ENCODE peak calls at places on chromosomes 6 and 20, in seven cellular contexts. C, J, Y, S, M, L and R are unnamed samples.

GRCh38 chr20:22802296-22802695 is 217.9 kb upstream of the FOXA2 start:
- DNase-seq in M (no peak), C (no peak), L (no peak), S (no peak), J (no peak), Y (no peak), R (no peak)

GRCh38 chr6:122400467-122401089 is 1.1 kb downstream of the HSF2 start:
- DNase-seq in S (no peak), C (no peak), Y (no peak), M (no peak), L (no peak), J (no peak), R (no peak)

GRCh38 chr6:155107432-155108069 is 112.4 kb downstream of the TIAM2 start:
- DNase-seq in C (no peak), S (no peak), Y (no peak), M (no peak), L (no peak), J (no peak), R (no peak)

GRCh38 chr20:2604506-2604835 is 48.0 kb upstream of the NOP56 start:
- DNase-seq in L (no peak), J (no peak), M (no peak), Y (no peak), S (no peak), C (no peak), R (no peak)

GRCh38 chr6:44820366-44821158 is 433.1 kb downstream of the CDC5L start:
- DNase-seq in J (no peak), C (no peak), M (no peak), S (no peak), Y (no peak), L (no peak), R (no peak)

GRCh38 chr6:149334201-149334600 is 16.7 kb downstream of the TAB2 start:
- DNase-seq in S (no peak), M (peak), L (no peak), C (no peak), J (no peak), Y (no peak), R (no peak)

GRCh38 chr6:17610835-17611234 is 10.7 kb downstream of the FAM8A1 start:
- DNase-seq in Y (no peak), M (no peak), C (no peak), L (no peak), J (no peak), S (no peak), R (no peak)

GRCh38 chr6:17519120-17519519 is 81.0 kb upstream of the FAM8A1 start:
- DNase-seq in S (no peak), L (no peak), C (no peak), M (peak), J (no peak), Y (peak), R (no peak)

GRCh38 chr20:21179796-21180195 is 53.9 kb downstream of the KIZ start:
- DNase-seq in J (no peak), S (no peak), L (no peak), Y (no peak), M (no peak), C (peak), R (no peak)

GRCh38 chr6:136323431-136324112 is 33.9 kb upstream of the BCLAF1 start:
- DNase-seq in M (no peak), J (no peak), L (no peak), C (no peak), Y (no peak), S (no peak), R (no peak)

GRCh38 chr20:4297141-4297826 is 281.9 kb upstream of the RNF24 start:
- DNase-seq in Y (peak), L (no peak), C (no peak), J (no peak), S (no peak), M (peak), R (no peak)

GRCh38 chr20:33781133-33781532 is 30.0 kb upstream of the CHMP4B start:
- DNase-seq in C (no peak), J (no peak), L (no peak), M (no peak), S (no peak), Y (no peak), R (no peak)

GRCh38 chr20:49435639-49436038 is 46.8 kb downstream of the KCNB1 start:
- DNase-seq in L (no peak), Y (peak), J (no peak), C (no peak), S (no peak), M (no peak), R (no peak)

GRCh38 chr6:106417572-106418147 is 57.1 kb downstream of the CRYBG1 start:
- DNase-seq in M (no peak), Y (no peak), C (no peak), S (no peak), J (no peak), L (no peak), R (no peak)

GRCh38 chr6:33251390-33252012 is 20.2 kb downstream of the VPS52 start:
- DNase-seq in C (no peak), J (no peak), S (peak), L (no peak), Y (no peak), M (no peak), R (no peak)

GRCh38 chr6:27867051-27867940 is 44.9 kb downstream of the OR2B2 start:
- DNase-seq in S (peak), M (peak), J (peak), C (peak), Y (peak), L (peak), R (peak)

GRCh38 chr20:19897891-19898290 is 119.3 kb upstream of the NAA20 start:
- DNase-seq in S (no peak), J (no peak), M (no peak), C (no peak), L (no peak), Y (no peak), R (no peak)

GRCh38 chr6:83838727-83839126 is 14.4 kb upstream of the RIPPLY2 start:
- DNase-seq in S (no peak), C (no peak), L (no peak), J (no peak), M (no peak), Y (no peak), R (no peak)

GRCh38 chr6:121959501-121959900 is 440.0 kb upstream of the HSF2 start:
- DNase-seq in Y (no peak), C (no peak), S (no peak), M (no peak), J (no peak), L (no peak), R (no peak)

GRCh38 chr20:23585808-23586734 is 17.8 kb upstream of the CST9L start:
- DNase-seq in C (no peak), M (no peak), L (no peak), Y (peak), J (no peak), S (no peak), R (no peak)